ENCODE peak calls at places on chromosome 3, in eight cellular contexts. L is pancreas, B is uterus, Y is HCT116, N is sigmoid colon, I is fibroblast of lung, M is heart left ventricle, V is IMR-90. R is an unnamed sample. For H3K9me3, the result is how much of the 10 kb centered on the place peaks cover.

GRCh38 chr3:59540241-59540640 is 490.4 kb upstream of the CFAP20DC start:
- DNase-seq in L (no peak), M (no peak), V (peak), B (no peak), N (no peak), I (peak), Y (no peak), R (peak)

GRCh38 chr3:10160925-10161324 is 3.8 kb upstream of the IRAK2 start:
- DNase-seq in N (no peak), L (no peak), M (no peak), Y (no peak), I (no peak), V (no peak), B (no peak), R (no peak)

GRCh38 chr3:139230391-139230790 is 113.4 kb upstream of the MRPS22 start:
- DNase-seq in I (peak), N (no peak), L (no peak), B (no peak), Y (no peak), V (no peak), M (no peak), R (no peak)

GRCh38 chr3:14377838-14378169 is 24.6 kb upstream of the SLC6A6 start:
- DNase-seq in V (no peak), M (peak), B (no peak), N (no peak), I (no peak), L (no peak), Y (no peak), R (no peak)

GRCh38 chr3:10845240-10845761 is 29.3 kb downstream of the SLC6A11 start:
- DNase-seq in I (no peak), V (no peak), L (no peak), Y (no peak), M (no peak), N (no peak), B (no peak), R (no peak)

GRCh38 chr3:76474632-76475031 is 565.3 kb upstream of the ROBO2 start:
- DNase-seq in I (no peak), Y (no peak), M (no peak), B (no peak), L (no peak), N (no peak), V (no peak), R (no peak)

GRCh38 chr3:153284282-153284938 is 122.4 kb downstream of the RAP2B start:
- DNase-seq in B (peak), M (peak), I (peak), L (no peak), N (peak), V (peak), Y (peak), R (peak)

GRCh38 chr3:138374573-138375134 is 26.3 kb downstream of the MRAS start:
- DNase-seq in I (no peak), L (no peak), M (no peak), Y (no peak), B (no peak), V (no peak), N (peak), R (no peak)

GRCh38 chr3:74711913-74712512 is 97.6 kb upstream of the CNTN3 start:
- DNase-seq in Y (no peak), M (no peak), B (no peak), V (no peak), I (no peak), N (no peak), L (no peak), R (no peak)

GRCh38 chr3:45781271-45781670 is 15.1 kb downstream of the SLC6A20 start:
- DNase-seq in M (no peak), I (no peak), L (no peak), B (no peak), V (no peak), Y (no peak), N (no peak), R (no peak)

GRCh38 chr3:11717768-11718581 is 74.3 kb upstream of the VGLL4 start:
- DNase-seq in V (peak), M (no peak), L (peak), I (peak), B (peak), Y (no peak), N (no peak), R (no peak)

GRCh38 chr3:24435581-24435980 is 59.1 kb downstream of the THRB start:
- DNase-seq in I (no peak), Y (no peak), L (no peak), B (no peak), V (no peak), N (no peak), M (no peak), R (no peak)

GRCh38 chr3:9224490-9224889 is 25.0 kb downstream of the SRGAP3 start:
- DNase-seq in M (no peak), V (no peak), Y (no peak), I (no peak), N (peak), L (no peak), B (no peak), R (no peak)

GRCh38 chr3:49689046-49689886 is at the start of the genes MST1 and RNF123:
- DNase-seq in L (peak), M (peak), Y (peak), I (peak), B (peak), N (peak), V (peak), R (peak)

GRCh38 chr3:14248849-14249523 is 70.4 kb downstream of the LSM3 start:
- DNase-seq in B (peak), Y (no peak), I (no peak), L (no peak), V (no peak), N (no peak), M (no peak), R (no peak)

GRCh38 chr3:125280966-125281365 is 68.4 kb upstream of the SLC12A8 start:
- DNase-seq in N (no peak), L (no peak), B (no peak), M (no peak), I (peak), Y (no peak), V (peak), R (no peak)

GRCh38 chr3:102926618-102927017 is 491.8 kb downstream of the ZPLD1 start:
- DNase-seq in V (no peak), N (no peak), M (no peak), Y (no peak), L (no peak), B (no peak), I (no peak), R (no peak)

GRCh38 chr3:63245842-63246241 is 32.3 kb upstream of the SYNPR start:
- DNase-seq in N (no peak), B (no peak), I (no peak), M (no peak), V (no peak), L (no peak), Y (no peak), R (no peak)

GRCh38 chr3:95387242-95388021 is 1324.6 kb downstream of the NSUN3 start:
- DNase-seq in N (no peak), Y (no peak), B (no peak), L (no peak), M (no peak), V (no peak), I (no peak), R (no peak)

GRCh38 chr3:13879946-13880810 is at the start of gene WNT7A:
- DNase-seq in L (peak), Y (no peak), N (peak), I (no peak), B (no peak), V (no peak), M (no peak), R (no peak)

GRCh38 chr3:2166552-2166951 is 67.9 kb downstream of the CNTN4 start:
- DNase-seq in N (no peak), M (no peak), L (no peak), V (no peak), Y (no peak), I (no peak), B (no peak), R (no peak)
- TF ChIP-seq CTCF in N (no peak), M (no peak), L (no peak), V (no peak), Y (no peak), I (no peak), B (no peak), R (no peak)

GRCh38 chr3:108301695-108302404 is 5.5 kb downstream of the HHLA2 start:
- DNase-seq in Y (no peak), B (no peak), I (no peak), M (no peak), V (peak), L (no peak), N (no peak), R (no peak)
- H3K4me3 ChIP-seq in Y (no peak), B (no peak), I (no peak), M (no peak), V (no peak), L (no peak), N (no peak), R (no peak)

GRCh38 chr3:123841476-123842238 is 42.5 kb downstream of the MYLK start:
- DNase-seq in L (no peak), N (no peak), Y (no peak), V (peak), I (no peak), B (no peak), M (no peak), R (no peak)

GRCh38 chr3:123847209-123847608 is 36.9 kb downstream of the MYLK start:
- DNase-seq in V (no peak), M (no peak), Y (no peak), I (no peak), N (no peak), B (no peak), L (no peak), R (no peak)

GRCh38 chr3:123842711-123843110 is 41.4 kb downstream of the MYLK start:
- DNase-seq in V (no peak), M (no peak), L (no peak), B (no peak), N (no peak), Y (no peak), I (no peak), R (no peak)

GRCh38 chr3:123840961-123841360 is 43.2 kb downstream of the MYLK start:
- DNase-seq in V (no peak), B (no peak), M (no peak), Y (no peak), N (no peak), L (no peak), I (no peak), R (no peak)

DNA sequence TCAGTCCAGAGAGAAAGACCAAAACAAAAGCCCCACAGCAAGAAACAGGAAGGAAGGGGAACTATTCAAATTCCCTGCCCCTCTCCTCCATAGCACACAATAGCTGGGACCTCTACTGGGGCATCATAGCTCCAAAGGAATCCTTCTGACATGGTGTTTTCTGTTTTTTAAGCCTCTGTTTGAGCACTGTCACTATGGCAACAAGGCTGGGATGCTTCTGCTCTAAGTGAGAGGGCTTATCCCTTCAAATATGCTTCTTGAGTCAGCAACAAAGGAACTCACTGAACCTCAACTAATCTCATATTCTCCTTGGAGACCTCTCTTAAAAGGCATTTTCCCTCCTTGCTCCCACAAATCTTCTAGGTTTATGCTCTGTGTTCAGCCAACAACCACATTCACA is 40.5 kb downstream of the MYLK start:
- DNase-seq in M (no peak), L (no peak), Y (no peak), B (no peak), I (peak), V (peak), N (no peak), R (no peak)
- H3K9me3 ChIP-seq in M (under half), L (under half), Y (under half), B (under half), I (under half), V (under half), N (under half), R (under half)

GRCh38 chr3:15690250-15690649 is 88.7 kb downstream of the BTD start:
- DNase-seq in V (no peak), L (no peak), Y (no peak), B (no peak), M (no peak), N (no peak), I (no peak), R (no peak)

GRCh38 chr3:15694628-15695027 is 93.1 kb downstream of the BTD start:
- DNase-seq in L (no peak), M (no peak), Y (no peak), V (no peak), B (no peak), I (no peak), N (no peak), R (no peak)

GRCh38 chr3:15693340-15693739 is 91.8 kb downstream of the BTD start:
- DNase-seq in I (no peak), N (no peak), V (peak), M (no peak), L (no peak), B (no peak), Y (no peak), R (no peak)
- TF ChIP-seq CTCF in I (no peak), N (no peak), V (peak), M (no peak), L (no peak), B (peak), Y (peak), R (no peak)

GRCh38 chr3:32283304-32283703 is 44.8 kb downstream of the CMTM8 start:
- DNase-seq in Y (no peak), B (peak), M (peak), V (no peak), N (no peak), L (no peak), I (peak), R (no peak)
- H3K4me3 ChIP-seq in Y (no peak), B (no peak), M (no peak), V (no peak), N (no peak), L (no peak), I (no peak), R (no peak)

GRCh38 chr3:172119266-172119957 is 80.0 kb downstream of the FNDC3B start:
- DNase-seq in L (no peak), V (no peak), M (no peak), N (no peak), I (no peak), B (no peak), Y (no peak), R (no peak)
- H3K9me3 ChIP-seq in L (under half), V (under half), M (under half), N (under half), I (under half), B (under half), Y (under half), R (under half)

DNA sequence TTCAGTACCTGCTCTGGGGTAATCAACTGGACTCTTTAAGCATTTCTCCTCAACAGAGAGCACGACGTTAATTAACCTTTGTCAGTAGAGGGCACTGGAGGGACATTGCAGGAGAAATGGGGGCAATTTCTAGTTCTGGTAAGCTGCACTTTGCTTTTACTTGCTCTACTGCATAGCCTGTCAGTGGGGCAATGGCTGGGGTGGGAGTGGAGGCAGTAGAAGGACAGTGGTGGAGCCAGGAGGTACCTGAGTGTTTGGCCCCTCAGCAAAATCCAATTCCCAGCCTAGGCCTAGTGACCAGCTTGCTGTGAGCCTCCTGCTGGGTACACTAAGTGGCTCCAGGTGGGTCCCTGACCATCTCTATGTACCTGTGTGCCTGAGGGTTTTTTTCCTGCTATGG is 18.3 kb upstream of the MED12L start:
- DNase-seq in M (no peak), B (no peak), L (no peak), I (peak), Y (peak), V (no peak), N (no peak), R (no peak)
- TF ChIP-seq CTCF in M (no peak), B (no peak), L (no peak), I (no peak), Y (peak), V (peak), N (no peak), R (no peak)

DNA sequence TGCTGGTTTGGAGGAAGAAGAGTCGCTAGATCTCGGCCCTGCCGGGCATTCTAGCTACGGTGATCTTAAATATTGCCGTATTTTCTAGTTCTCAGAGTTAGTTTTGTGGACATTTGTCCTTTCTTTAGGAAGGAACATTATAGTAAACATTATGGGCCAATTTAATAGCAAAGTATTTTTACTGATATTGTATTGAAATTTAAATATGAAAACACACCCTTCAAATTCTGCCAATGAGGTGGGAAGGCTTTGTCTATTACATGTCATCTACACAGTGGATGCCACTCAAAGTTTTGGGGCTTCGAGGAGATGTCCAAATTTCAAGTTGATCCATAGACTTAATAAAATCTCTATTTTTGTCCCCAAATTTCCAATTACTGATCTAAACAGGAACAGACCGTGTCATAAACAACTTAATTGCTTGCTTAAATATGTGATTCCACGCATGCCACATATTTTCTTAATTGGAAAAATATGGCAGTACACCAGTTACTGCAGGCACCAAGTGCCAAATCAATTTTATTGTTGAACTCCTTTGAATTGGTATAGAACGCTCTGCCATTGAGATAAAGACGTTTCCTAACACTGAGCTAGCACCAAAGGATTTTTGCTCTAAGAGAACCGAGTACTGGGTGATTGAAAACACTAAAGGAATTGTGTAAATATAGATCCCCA is 1.7 kb downstream of the SHOX2 start:
- DNase-seq in I (no peak), B (no peak), N (no peak), Y (no peak), M (no peak), V (no peak), L (no peak), R (no peak)
- H3K4me3 ChIP-seq in I (no peak), B (no peak), N (no peak), Y (peak), M (peak), V (peak), L (no peak), R (no peak)

R was measured in AG04450.